ENCODE peak calls at places on chromosome 17, in seven cellular contexts. One of them, this sample, is unnamed. For H3K9me3, the result is how much of the 10 kb centered on the place peaks cover.

GRCh38 chr17:12727076-12727750 is 61.5 kb downstream of the MYOCD start:
- DNase-seq in H9: no peak
- DNase-seq in lower lobe of right lung: no peak
- DNase-seq in DND-41: no peak
- DNase-seq in uterus: no peak
- DNase-seq in colonic mucosa: no peak
- DNase-seq in IMR-90: peak
- DNase-seq in this sample: no peak

GRCh38 chr17:65662166-65662565 is 100.7 kb upstream of the AXIN2 start:
- DNase-seq in DND-41: no peak
- DNase-seq in H9: no peak
- DNase-seq in lower lobe of right lung: no peak
- DNase-seq in uterus: no peak
- DNase-seq in IMR-90: peak
- DNase-seq in colonic mucosa: no peak
- DNase-seq in this sample: no peak

GRCh38 chr17:79365836-79366831 is 244.7 kb downstream of the RBFOX3 start:
- DNase-seq in DND-41: no peak
- DNase-seq in lower lobe of right lung: peak
- DNase-seq in IMR-90: no peak
- DNase-seq in uterus: no peak
- DNase-seq in H9: no peak
- DNase-seq in colonic mucosa: no peak
- DNase-seq in this sample: no peak

GRCh38 chr17:50274945-50275221 is 617 bp downstream of the TMEM92 start:
- DNase-seq in DND-41: no peak
- DNase-seq in IMR-90: no peak
- DNase-seq in H9: no peak
- DNase-seq in colonic mucosa: no peak
- DNase-seq in lower lobe of right lung: peak
- DNase-seq in uterus: no peak
- DNase-seq in this sample: no peak

GRCh38 chr17:8100149-8100548 is 12.6 kb upstream of the ALOX12B start:
- DNase-seq in lower lobe of right lung: no peak
- DNase-seq in DND-41: no peak
- DNase-seq in uterus: no peak
- DNase-seq in H9: no peak
- DNase-seq in IMR-90: no peak
- DNase-seq in colonic mucosa: no peak
- DNase-seq in this sample: no peak

GRCh38 chr17:12070561-12070960 is 49.9 kb downstream of the MAP2K4 start:
- DNase-seq in DND-41: no peak
- DNase-seq in lower lobe of right lung: no peak
- DNase-seq in uterus: no peak
- DNase-seq in IMR-90: peak
- DNase-seq in colonic mucosa: no peak
- DNase-seq in H9: no peak
- DNase-seq in this sample: no peak

GRCh38 chr17:61444831-61445230 is 7.4 kb upstream of the TBX4 start:
- DNase-seq in colonic mucosa: no peak
- DNase-seq in lower lobe of right lung: no peak
- DNase-seq in H9: no peak
- DNase-seq in uterus: no peak
- DNase-seq in IMR-90: peak
- DNase-seq in DND-41: no peak
- DNase-seq in this sample: no peak

GRCh38 chr17:77436058-77436442 is 295.3 kb downstream of the SEC14L1 start:
- DNase-seq in uterus: peak
- DNase-seq in H9: peak
- DNase-seq in lower lobe of right lung: no peak
- DNase-seq in DND-41: no peak
- DNase-seq in colonic mucosa: no peak
- DNase-seq in IMR-90: peak
- DNase-seq in this sample: no peak

GRCh38 chr17:77394540-77395295 is 253.9 kb downstream of the SEC14L1 start:
- DNase-seq in colonic mucosa: peak
- DNase-seq in IMR-90: no peak
- DNase-seq in H9: no peak
- DNase-seq in DND-41: no peak
- DNase-seq in uterus: no peak
- DNase-seq in lower lobe of right lung: peak
- DNase-seq in this sample: no peak

GRCh38 chr17:60600490-60601431 is 768 bp downstream of the PPM1D start:
- DNase-seq in H9: peak
- DNase-seq in colonic mucosa: peak
- DNase-seq in uterus: peak
- DNase-seq in lower lobe of right lung: peak
- DNase-seq in DND-41: peak
- DNase-seq in IMR-90: peak
- DNase-seq in this sample: peak

GRCh38 chr17:10881959-10882358 is 44.1 kb upstream of the PIRT start:
- DNase-seq in DND-41: no peak
- DNase-seq in lower lobe of right lung: no peak
- DNase-seq in H9: no peak
- DNase-seq in uterus: no peak
- DNase-seq in IMR-90: no peak
- DNase-seq in colonic mucosa: no peak
- DNase-seq in this sample: no peak

GRCh38 chr17:36937961-36938565 is 788 bp downstream of the LHX1 start:
- DNase-seq in uterus: no peak
- DNase-seq in DND-41: no peak
- DNase-seq in lower lobe of right lung: no peak
- DNase-seq in IMR-90: peak
- DNase-seq in colonic mucosa: no peak
- DNase-seq in H9: peak
- DNase-seq in this sample: no peak

GRCh38 chr17:50209133-50209471 is 7.7 kb upstream of the COL1A1 start:
- DNase-seq in uterus: no peak
- DNase-seq in DND-41: no peak
- DNase-seq in H9: no peak
- DNase-seq in lower lobe of right lung: no peak
- DNase-seq in IMR-90: no peak
- DNase-seq in colonic mucosa: no peak
- DNase-seq in this sample: no peak

GRCh38 chr17:75823257-75824041 is 20.8 kb downstream of the UNC13D start:
- DNase-seq in lower lobe of right lung: no peak
- DNase-seq in colonic mucosa: no peak
- DNase-seq in H9: no peak
- DNase-seq in DND-41: no peak
- DNase-seq in IMR-90: no peak
- DNase-seq in uterus: no peak
- DNase-seq in this sample: no peak

GRCh38 chr17:77440571-77440981 is 299.8 kb downstream of the SEC14L1 start:
- DNase-seq in lower lobe of right lung: no peak
- DNase-seq in H9: no peak
- DNase-seq in colonic mucosa: no peak
- DNase-seq in DND-41: peak
- DNase-seq in uterus: no peak
- DNase-seq in IMR-90: no peak
- DNase-seq in this sample: no peak

DNA sequence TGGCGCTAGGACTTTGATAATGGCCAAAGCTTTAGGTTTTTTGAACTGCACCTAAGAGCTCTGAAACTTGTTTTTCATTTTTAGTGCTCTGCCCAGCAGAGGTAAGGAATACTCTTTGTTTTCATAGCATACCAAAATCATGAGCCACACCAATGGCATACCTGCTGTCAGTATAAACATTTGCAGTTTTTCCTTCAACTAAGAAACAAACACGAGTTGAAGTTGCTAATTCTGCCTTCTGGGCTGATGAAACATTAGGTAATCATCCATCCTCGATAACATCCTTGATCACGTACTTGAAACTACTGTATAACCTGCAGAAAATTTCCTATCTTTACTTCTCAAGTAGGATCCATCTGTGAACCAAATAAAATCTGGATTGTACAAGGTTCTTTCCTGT is 20.6 kb upstream of the B4GALNT2 start:
- DNase-seq in lower lobe of right lung: no peak
- DNase-seq in H9: no peak
- DNase-seq in uterus: no peak
- DNase-seq in DND-41: no peak
- DNase-seq in colonic mucosa: no peak
- DNase-seq in IMR-90: no peak
- DNase-seq in this sample: no peak
- H3K27ac ChIP-seq in lower lobe of right lung: no peak
- H3K27ac ChIP-seq in H9: no peak
- H3K27ac ChIP-seq in uterus: no peak
- H3K27ac ChIP-seq in DND-41: no peak
- H3K27ac ChIP-seq in colonic mucosa: no peak
- H3K27ac ChIP-seq in IMR-90: no peak
- H3K27ac ChIP-seq in this sample: no peak

GRCh38 chr17:56656961-56657360 is 63.5 kb downstream of the NOG start:
- DNase-seq in DND-41: no peak
- DNase-seq in lower lobe of right lung: no peak
- DNase-seq in uterus: no peak
- DNase-seq in H9: no peak
- DNase-seq in IMR-90: no peak
- DNase-seq in colonic mucosa: no peak
- DNase-seq in this sample: no peak

GRCh38 chr17:56652608-56653007 is 59.1 kb downstream of the NOG start:
- DNase-seq in H9: no peak
- DNase-seq in lower lobe of right lung: no peak
- DNase-seq in uterus: no peak
- DNase-seq in DND-41: no peak
- DNase-seq in colonic mucosa: no peak
- DNase-seq in IMR-90: no peak
- DNase-seq in this sample: no peak

GRCh38 chr17:56658648-56659047 is 65.1 kb downstream of the NOG start:
- DNase-seq in lower lobe of right lung: no peak
- DNase-seq in H9: no peak
- DNase-seq in IMR-90: no peak
- DNase-seq in DND-41: no peak
- DNase-seq in uterus: no peak
- DNase-seq in colonic mucosa: no peak
- DNase-seq in this sample: no peak

GRCh38 chr17:56648814-56649213 is 55.3 kb downstream of the NOG start:
- DNase-seq in colonic mucosa: no peak
- DNase-seq in uterus: no peak
- DNase-seq in lower lobe of right lung: no peak
- DNase-seq in H9: no peak
- DNase-seq in IMR-90: no peak
- DNase-seq in DND-41: no peak
- DNase-seq in this sample: no peak

GRCh38 chr17:56653877-56654276 is 60.4 kb downstream of the NOG start:
- DNase-seq in DND-41: peak
- DNase-seq in colonic mucosa: no peak
- DNase-seq in IMR-90: peak
- DNase-seq in H9: peak
- DNase-seq in lower lobe of right lung: no peak
- DNase-seq in uterus: no peak
- DNase-seq in this sample: peak
- TF ChIP-seq CTCF in DND-41: peak
- TF ChIP-seq CTCF in colonic mucosa: no peak
- TF ChIP-seq CTCF in IMR-90: peak
- TF ChIP-seq CTCF in H9: peak
- TF ChIP-seq CTCF in lower lobe of right lung: peak
- TF ChIP-seq CTCF in uterus: no peak
- TF ChIP-seq CTCF in this sample: peak

DNA sequence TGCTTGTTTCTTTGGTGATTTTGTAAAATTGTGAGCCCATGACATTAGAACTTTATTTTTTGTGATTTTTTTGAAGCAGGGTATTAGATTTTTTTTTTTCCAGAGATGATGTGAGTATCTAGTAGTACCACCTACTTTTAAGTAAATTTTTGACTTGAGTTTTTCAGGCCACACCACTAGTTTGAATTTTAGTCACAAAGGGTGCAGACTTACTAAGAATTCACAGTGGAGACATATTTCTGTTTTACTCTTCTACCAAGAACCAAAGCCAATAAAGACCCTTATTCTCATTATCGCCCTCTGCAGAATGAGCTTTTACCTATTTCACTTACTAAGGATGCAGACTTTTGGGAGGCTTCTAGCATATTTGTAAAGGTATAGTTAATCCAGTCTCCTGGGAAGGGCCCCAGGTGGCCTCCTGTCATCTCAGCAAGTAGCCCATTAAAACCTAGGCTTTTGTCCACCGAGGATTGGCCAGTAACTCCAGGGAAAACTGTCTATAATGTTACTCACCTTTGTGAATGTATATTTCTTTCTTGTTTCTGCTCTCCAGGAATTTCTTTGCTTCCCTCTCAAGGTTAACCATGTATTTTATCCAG is 30.6 kb downstream of the NLK start:
- DNase-seq in colonic mucosa: no peak
- DNase-seq in H9: no peak
- DNase-seq in DND-41: no peak
- DNase-seq in IMR-90: no peak
- DNase-seq in uterus: no peak
- DNase-seq in lower lobe of right lung: no peak
- DNase-seq in this sample: no peak
- H3K9me3 ChIP-seq in colonic mucosa: under half
- H3K9me3 ChIP-seq in H9: under half
- H3K9me3 ChIP-seq in DND-41: under half
- H3K9me3 ChIP-seq in IMR-90: under half
- H3K9me3 ChIP-seq in uterus: under half
- H3K9me3 ChIP-seq in lower lobe of right lung: under half
- H3K9me3 ChIP-seq in this sample: under half

GRCh38 chr17:81388612-81389367 is 6.5 kb upstream of the BAHCC1 start:
- DNase-seq in H9: peak
- DNase-seq in colonic mucosa: no peak
- DNase-seq in IMR-90: no peak
- DNase-seq in lower lobe of right lung: no peak
- DNase-seq in DND-41: no peak
- DNase-seq in uterus: peak
- DNase-seq in this sample: no peak

GRCh38 chr17:81389585-81389984 is 5.7 kb upstream of the BAHCC1 start:
- DNase-seq in H9: no peak
- DNase-seq in IMR-90: no peak
- DNase-seq in uterus: no peak
- DNase-seq in colonic mucosa: no peak
- DNase-seq in lower lobe of right lung: no peak
- DNase-seq in DND-41: no peak
- DNase-seq in this sample: no peak

GRCh38 chr17:81386646-81387234 is 8.5 kb upstream of the BAHCC1 start:
- DNase-seq in H9: no peak
- DNase-seq in IMR-90: no peak
- DNase-seq in lower lobe of right lung: peak
- DNase-seq in colonic mucosa: no peak
- DNase-seq in DND-41: peak
- DNase-seq in uterus: peak
- DNase-seq in this sample: no peak

GRCh38 chr17:81387235-81388060 is 7.8 kb upstream of the BAHCC1 start:
- DNase-seq in IMR-90: peak
- DNase-seq in colonic mucosa: peak
- DNase-seq in uterus: peak
- DNase-seq in H9: no peak
- DNase-seq in lower lobe of right lung: peak
- DNase-seq in DND-41: peak
- DNase-seq in this sample: no peak

DNA sequence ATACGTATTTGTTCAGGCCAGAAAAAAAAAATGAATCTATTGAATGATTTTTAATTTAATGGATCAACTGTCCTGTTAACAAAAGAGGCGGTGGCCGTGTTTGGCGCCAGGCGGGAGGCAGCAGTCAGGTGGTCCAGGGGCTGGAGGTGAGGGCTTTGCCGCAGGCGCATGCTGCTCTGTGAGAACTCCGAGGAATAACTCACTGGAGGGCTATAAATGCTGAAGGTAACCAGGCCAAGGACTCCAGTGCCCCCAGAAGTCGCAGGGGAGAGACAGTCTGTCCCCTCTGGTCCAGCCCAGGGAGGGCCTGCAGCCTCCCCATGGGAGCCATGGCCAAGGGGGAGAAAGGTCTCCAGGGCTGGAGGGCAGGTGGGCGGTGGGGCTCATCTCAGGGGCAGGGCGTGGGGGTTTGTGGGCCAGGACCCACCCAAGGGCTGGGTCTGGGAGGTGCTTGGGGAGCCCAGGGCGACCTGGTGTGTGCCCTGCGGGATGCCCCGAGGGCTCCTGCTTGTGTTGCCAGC is 7.1 kb upstream of the BAHCC1 start:
- DNase-seq in colonic mucosa: no peak
- DNase-seq in IMR-90: no peak
- DNase-seq in lower lobe of right lung: no peak
- DNase-seq in H9: no peak
- DNase-seq in uterus: peak
- DNase-seq in DND-41: no peak
- DNase-seq in this sample: no peak
- H3K27ac ChIP-seq in colonic mucosa: peak
- H3K27ac ChIP-seq in IMR-90: peak
- H3K27ac ChIP-seq in lower lobe of right lung: peak
- H3K27ac ChIP-seq in H9: no peak
- H3K27ac ChIP-seq in uterus: peak
- H3K27ac ChIP-seq in DND-41: no peak
- H3K27ac ChIP-seq in this sample: no peak